ENCODE peak calls at places on chromosome 13, in nine cellular contexts. A, N, L, K, G, X, Z, J and R are unnamed samples.

GRCh38 chr13:78133511-78133910 is 214.9 kb upstream of the EDNRB start:
- DNase-seq in K (no peak), X (no peak), N (no peak), G (no peak), Z (no peak), L (no peak), J (no peak), A (no peak), R (peak; percentile 23)

GRCh38 chr13:67230774-67231480 is 791 bp upstream of the PCDH9 start:
- DNase-seq in L (peak; percentile 77), Z (no peak), K (peak; percentile 46), J (peak; percentile 65), X (peak; percentile 71), A (peak; percentile 45), N (peak; percentile 55), G (peak; percentile 73), R (peak; percentile 79)

GRCh38 chr13:97385854-97386253 is 48.1 kb upstream of the RAP2A start:
- DNase-seq in N (no peak), L (no peak), K (no peak), G (no peak), J (no peak), A (no peak), X (no peak), Z (no peak), R (no peak)

GRCh38 chr13:47896546-47896945 is 104.5 kb downstream of the SUCLA2 start:
- DNase-seq in A (no peak), K (no peak), L (no peak), J (no peak), N (no peak), G (no peak), Z (no peak), X (no peak), R (no peak)

GRCh38 chr13:96503481-96503880 is 413.6 kb downstream of the HS6ST3 start:
- DNase-seq in N (no peak), J (no peak), K (no peak), X (no peak), A (no peak), L (no peak), Z (no peak), G (no peak), R (no peak)

GRCh38 chr13:65679240-65679639 is 1550.9 kb downstream of the PCDH9 start:
- DNase-seq in Z (no peak), K (no peak), L (no peak), A (no peak), G (no peak), N (no peak), X (no peak), J (peak; percentile 8), R (no peak)

GRCh38 chr13:50280538-50280937 is 265.3 kb downstream of the KCNRG start:
- DNase-seq in A (no peak), X (no peak), N (no peak), G (no peak), K (no peak), L (no peak), J (no peak), Z (no peak), R (no peak)

GRCh38 chr13:110187501-110188161 is 119.3 kb downstream of the COL4A1 start:
- DNase-seq in N (no peak), G (no peak), Z (no peak), A (no peak), K (no peak), L (no peak), X (no peak), J (peak; percentile 57), R (no peak)

GRCh38 chr13:98201178-98201577 is 24.1 kb upstream of the RNF113B start:
- DNase-seq in L (no peak), A (no peak), Z (no peak), K (no peak), X (no peak), J (no peak), N (no peak), G (no peak), R (no peak)

GRCh38 chr13:102769679-102770078 is 3.9 kb downstream of the TEX30 start:
- DNase-seq in G (no peak), X (no peak), N (no peak), J (no peak), K (no peak), Z (peak; percentile 23), A (no peak), L (no peak), R (no peak)

GRCh38 chr13:64041296-64041695 is 2625.6 kb upstream of the PCDH20 start:
- DNase-seq in K (no peak), X (no peak), N (no peak), G (no peak), Z (no peak), J (no peak), A (no peak), L (no peak), R (peak; percentile 74)

GRCh38 chr13:31421756-31422155 is 222.0 kb downstream of the B3GLCT start:
- DNase-seq in K (no peak), G (no peak), N (no peak), Z (no peak), A (no peak), L (no peak), X (no peak), J (no peak), R (no peak)

GRCh38 chr13:21061077-21061945 is at the start of gene LATS2:
- DNase-seq in J (peak; percentile 95), N (peak; percentile 94), A (peak; percentile 44), Z (peak; percentile 85), K (peak; percentile 95), L (peak; percentile 98), G (peak; percentile 97), X (peak; percentile 86), R (peak; percentile 95)

GRCh38 chr13:51804295-51805172 is 571 bp upstream of the DHRS12 start:
- DNase-seq in Z (no peak), X (peak; percentile 70), G (no peak), J (no peak), A (no peak), L (peak; percentile 65), K (no peak), N (no peak), R (no peak)

GRCh38 chr13:52695856-52696255 is 43.2 kb downstream of the SUGT1 start:
- DNase-seq in N (no peak), G (no peak), K (peak; percentile 12), X (no peak), L (no peak), Z (no peak), A (no peak), J (peak; percentile 90), R (no peak)

GRCh38 chr13:91247768-91248167 is 99.7 kb upstream of the MIR17HG start:
- DNase-seq in K (peak; percentile 6), J (no peak), L (no peak), A (no peak), X (no peak), N (no peak), G (no peak), Z (peak; percentile 58), R (no peak)

GRCh38 chr13:113665582-113666323 is 1.3 kb upstream of the GRK1 start:
- DNase-seq in L (peak; percentile 41), K (no peak), J (no peak), G (no peak), Z (no peak), A (no peak), X (no peak), N (peak; percentile 29), R (peak; percentile 2)